ENCODE peak calls at places on chromosomes 4 and X, in six cellular contexts. R is AG20443; B is MG63; L is activated CD4-positive, alpha-beta T cell treated with anti-CD3 and anti-CD28 coated beads, Interleukin-2, amount 50 U/mL, for 24 hours; Z is IMR-90; T is lung microvascular endothelial cell. I is an unnamed sample.

GRCh38 chr4:36399762-36400353 is 118.4 kb downstream of the DTHD1 start:
- DNase-seq in R (no peak), B (no peak), L (no peak), Z (no peak), T (no peak), I (no peak)

GRCh38 chrX:11406109-11406755 is 113.0 kb downstream of the AMELX start:
- DNase-seq in R (no peak), B (peak; percentile 47), L (no peak), Z (peak; percentile 76), T (no peak), I (peak; percentile 28)

GRCh38 chr4:77618383-77619241 is 13.0 kb downstream of the CXCL13 start:
- DNase-seq in R (peak; percentile 86), B (peak; percentile 34), L (peak; percentile 19), Z (peak; percentile 58), T (peak; percentile 72), I (peak; percentile 46)

GRCh38 chr4:169416997-169417396 is 146.2 kb upstream of the SH3RF1 start:
- DNase-seq in R (no peak), B (no peak), L (no peak), Z (no peak), T (peak; percentile 77), I (no peak)

GRCh38 chr4:122826596-122827257 is at the start of gene FGF2:
- DNase-seq in R (peak; percentile 93), B (peak; percentile 83), L (no peak), Z (peak; percentile 60), T (peak; percentile 46), I (peak; percentile 28)

GRCh38 chr4:8587469-8588195 is 4.9 kb upstream of the CPZ start:
- DNase-seq in R (no peak), B (no peak), L (no peak), Z (no peak), T (no peak), I (no peak)

GRCh38 chr4:171880136-171880535 is 66.9 kb downstream of the GALNTL6 start:
- DNase-seq in R (peak; percentile 12), B (no peak), L (no peak), Z (peak; percentile 0), T (peak; percentile 82), I (no peak)

GRCh38 chr4:92184566-92184965 is 119.2 kb upstream of the GRID2 start:
- DNase-seq in R (no peak), B (peak; percentile 22), L (no peak), Z (peak; percentile 24), T (no peak), I (no peak)

I was measured in Daoy.